ENCODE peak calls at places on chromosome 21, in seven cellular contexts. I, G, Z, D, O, V and H are unnamed samples.
A peak's percentile ranks its signal among the peaks of the same experiment; 100 is the strongest.

GRCh38 chr21:8991088-8991907 is 1530.1 kb upstream of the TPTE start:
- DNase-seq in D (no peak), G (no peak), V (no peak), O (no peak), Z (no peak), I (no peak), H (no peak)

GRCh38 chr21:43702785-43703067 is 16.2 kb upstream of the PDXK start:
- DNase-seq in V (no peak), G (no peak), O (no peak), D (no peak), Z (no peak), I (no peak), H (no peak)

GRCh38 chr21:37297364-37297763 is 30.2 kb upstream of the VPS26C start:
- DNase-seq in G (no peak), D (no peak), I (no peak), O (no peak), V (no peak), Z (no peak), H (no peak)

GRCh38 chr21:45154511-45155508 is 80.4 kb downstream of the ADARB1 start:
- DNase-seq in V (peak; percentile 22), G (peak; percentile 72), Z (no peak), I (no peak), O (no peak), D (no peak), H (no peak)

GRCh38 chr21:36704958-36705678 is 6.2 kb downstream of the SIM2 start:
- DNase-seq in D (no peak), G (no peak), V (no peak), I (peak; percentile 56), O (no peak), Z (no peak), H (no peak)

GRCh38 chr21:44347911-44348451 is 5.4 kb upstream of the TRPM2 start:
- DNase-seq in Z (no peak), V (no peak), D (peak; percentile 60), G (no peak), O (no peak), I (peak; percentile 77), H (no peak)

GRCh38 chr21:44498965-44499560 is 40.9 kb downstream of the KRTAP10-1 start:
- DNase-seq in V (no peak), I (peak; percentile 54), Z (no peak), O (no peak), G (no peak), D (no peak), H (no peak)

GRCh38 chr21:21029159-21029558 is 30.9 kb downstream of the NCAM2 start:
- DNase-seq in D (no peak), Z (no peak), O (no peak), I (no peak), G (no peak), V (no peak), H (no peak)

GRCh38 chr21:27681841-27682240 is 715.0 kb upstream of the ADAMTS5 start:
- DNase-seq in Z (no peak), V (no peak), G (no peak), O (no peak), D (no peak), I (no peak), H (no peak)

GRCh38 chr21:37041706-37042271 is 31.1 kb downstream of the PIGP start:
- DNase-seq in G (no peak), V (no peak), D (no peak), O (no peak), Z (no peak), I (peak; percentile 42), H (no peak)

GRCh38 chr21:36606983-36607325 is 92.0 kb upstream of the SIM2 start:
- DNase-seq in I (no peak), G (no peak), V (no peak), Z (no peak), D (no peak), O (no peak), H (no peak)

GRCh38 chr21:44761011-44761729 is 40.5 kb downstream of the UBE2G2 start:
- DNase-seq in V (peak; percentile 18), D (no peak), O (no peak), I (no peak), Z (peak; percentile 25), G (peak; percentile 61), H (no peak)

GRCh38 chr21:29436650-29437049 is 137.9 kb downstream of the BACH1 start:
- DNase-seq in I (no peak), O (no peak), Z (no peak), D (no peak), V (no peak), G (no peak), H (no peak)

GRCh38 chr21:42059721-42060120 is 11.4 kb upstream of the UMODL1 start:
- DNase-seq in G (no peak), D (no peak), Z (no peak), V (no peak), I (no peak), O (no peak), H (no peak)

GRCh38 chr21:42060166-42060565 is 11.0 kb upstream of the UMODL1 start:
- DNase-seq in O (no peak), Z (no peak), G (no peak), V (no peak), D (no peak), I (no peak), H (no peak)

GRCh38 chr21:42062543-42063022 is 8.5 kb upstream of the UMODL1 start:
- DNase-seq in G (no peak), O (peak; percentile 39), V (peak; percentile 89), I (no peak), D (no peak), Z (no peak), H (no peak)

GRCh38 chr21:42061866-42062542 is 9.1 kb upstream of the UMODL1 start:
- DNase-seq in Z (no peak), D (no peak), I (peak; percentile 81), G (no peak), O (no peak), V (peak; percentile 74), H (no peak)

GRCh38 chr21:42061195-42061865 is 9.8 kb upstream of the UMODL1 start:
- DNase-seq in I (no peak), O (no peak), D (no peak), G (no peak), V (peak; percentile 13), Z (no peak), H (no peak)
- H3K27ac ChIP-seq in I (peak overlapping the region; percentile 33), O (peak overlapping the region; percentile 51), D (no peak overlapping the region), G (no peak overlapping the region), V (peak overlapping the region; percentile 83), Z (no peak overlapping the region), H (no peak overlapping the region)

DNA sequence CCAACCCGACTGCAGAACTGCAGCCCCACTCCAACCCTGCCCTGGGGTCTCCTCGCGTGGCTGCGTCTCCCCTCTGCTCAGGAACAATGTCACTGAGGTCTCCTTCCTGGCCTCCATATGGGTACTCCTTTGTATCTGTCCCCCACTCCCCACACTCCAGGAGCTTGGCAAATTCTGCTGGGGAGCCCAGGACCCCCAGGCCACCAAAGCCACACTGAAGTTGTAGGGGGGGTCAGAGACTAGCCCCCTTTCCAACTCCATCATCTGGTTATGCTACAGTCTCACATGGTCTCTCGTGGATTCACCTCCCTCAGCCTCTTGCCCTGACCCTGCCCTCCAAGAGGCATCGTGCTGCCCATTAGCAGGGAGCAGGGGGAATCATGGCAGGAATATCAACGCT is 86.6 kb downstream of the MIS18A start:
- DNase-seq in O (no peak), Z (no peak), V (no peak), G (no peak), I (no peak), D (no peak), H (no peak)
- H3K27ac ChIP-seq in O (no peak overlapping the region), Z (no peak overlapping the region), V (no peak overlapping the region), G (no peak overlapping the region), I (no peak overlapping the region), D (no peak overlapping the region), H (no peak overlapping the region)

GRCh38 chr21:34928637-34929036 is 120.5 kb downstream of the RUNX1 start:
- DNase-seq in I (no peak), Z (no peak), V (no peak), O (no peak), D (no peak), G (no peak), H (no peak)

GRCh38 chr21:34925597-34925996 is 123.5 kb downstream of the RUNX1 start:
- DNase-seq in V (no peak), O (no peak), I (no peak), D (no peak), Z (no peak), G (no peak), H (no peak)

GRCh38 chr21:34924194-34924593 is 124.9 kb downstream of the RUNX1 start:
- DNase-seq in Z (no peak), D (no peak), I (no peak), V (no peak), G (no peak), O (no peak), H (no peak)

GRCh38 chr21:34924767-34925425 is 124.2 kb downstream of the RUNX1 start:
- DNase-seq in D (no peak), O (no peak), I (no peak), V (no peak), G (no peak), Z (no peak), H (no peak)

GRCh38 chr21:34926784-34927548 is 122.1 kb downstream of the RUNX1 start:
- DNase-seq in I (no peak), D (no peak), O (no peak), G (no peak), V (no peak), Z (no peak), H (no peak)
- H3K27ac ChIP-seq in I (no peak overlapping the region), D (no peak overlapping the region), O (no peak overlapping the region), G (no peak overlapping the region), V (no peak overlapping the region), Z (no peak overlapping the region), H (no peak overlapping the region)

GRCh38 chr21:25646541-25646940 is 7.5 kb downstream of the JAM2 start:
- DNase-seq in O (no peak), G (no peak), Z (no peak), V (no peak), D (no peak), I (no peak), H (no peak)

GRCh38 chr21:25643486-25643885 is 4.4 kb downstream of the JAM2 start:
- DNase-seq in Z (no peak), V (no peak), I (no peak), G (no peak), D (no peak), O (no peak), H (no peak)

DNA sequence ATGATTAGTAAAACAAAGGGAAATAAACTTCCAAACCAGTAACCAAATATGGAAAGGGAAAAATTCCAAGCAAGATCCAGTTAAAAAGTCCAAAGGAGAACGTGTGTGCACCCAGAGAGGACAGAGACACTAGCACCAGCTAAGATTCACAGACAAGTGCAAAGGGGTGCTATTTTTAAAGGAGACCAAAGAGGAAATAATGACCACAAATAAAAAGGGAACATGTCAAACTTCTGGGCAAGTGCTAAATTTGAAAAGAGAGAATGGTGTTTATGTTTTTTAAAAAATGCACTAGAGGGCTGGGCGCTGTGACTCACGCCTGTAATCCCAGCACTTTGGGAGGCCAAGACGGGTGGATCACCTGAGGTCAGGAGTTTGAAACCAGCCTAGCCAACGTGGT is 8.6 kb downstream of the JAM2 start:
- DNase-seq in V (no peak), D (no peak), G (no peak), O (no peak), Z (no peak), I (no peak), H (no peak)
- H3K27ac ChIP-seq in V (no peak overlapping the region), D (no peak overlapping the region), G (no peak overlapping the region), O (no peak overlapping the region), Z (no peak overlapping the region), I (no peak overlapping the region), H (no peak overlapping the region)